ENCODE peak calls at places on chromosomes 12 and 14, in six cellular contexts. B is K562, P is A549, M is HepG2, J is GM12878, Y is endothelial cell of umbilical vein. Z is an unnamed sample.
A peak's percentile ranks its signal among the peaks of the same experiment; 100 is the strongest.

GRCh38 chr12:122326597-122326996 is 60.3 kb upstream of the VPS33A start:
- DNase-seq in J (no peak), M (no peak), P (no peak), Y (no peak), B (no peak), Z (no peak)

GRCh38 chr12:7060353-7060954 is at the start of gene C1S:
- DNase-seq in P (peak; percentile 95), J (no peak), M (peak; percentile 93), Y (peak; percentile 51), B (peak; percentile 59), Z (no peak)

GRCh38 chr12:131535779-131536178 is 175.1 kb upstream of the SFSWAP start:
- DNase-seq in M (no peak), Y (no peak), B (no peak), J (no peak), P (no peak), Z (no peak)

GRCh38 chr14:50000215-50001145 is 107.6 kb downstream of the ARF6 start:
- DNase-seq in M (peak; percentile 36), Y (peak; percentile 67), P (peak; percentile 50), B (peak; percentile 36), J (no peak), Z (peak; percentile 85)

GRCh38 chr12:129607293-129607692 is 296.5 kb downstream of the TMEM132D start:
- DNase-seq in B (no peak), P (peak; percentile 7), M (no peak), J (no peak), Y (no peak), Z (no peak)

GRCh38 chr14:103718572-103718971 is 3.0 kb downstream of the ZFYVE21 start:
- DNase-seq in B (peak; percentile 47), M (no peak), Y (no peak), J (no peak), P (no peak), Z (no peak)

GRCh38 chr14:42710071-42710470 is 1103.4 kb downstream of the LRFN5 start:
- DNase-seq in M (no peak), P (no peak), Y (no peak), J (no peak), B (no peak), Z (no peak)

GRCh38 chr14:105660816-105661531 is 134.6 kb downstream of the TMEM121 start:
- DNase-seq in Y (no peak), J (no peak), M (no peak), B (no peak), P (no peak), Z (no peak)

GRCh38 chr14:104319489-104320241 is 181.3 kb downstream of the KIF26A start:
- DNase-seq in P (no peak), Y (no peak), B (no peak), J (no peak), M (no peak), Z (no peak)

GRCh38 chr12:20950248-20950647 is 139.7 kb downstream of the SLCO1B3 start:
- DNase-seq in Y (peak; percentile 46), J (peak; percentile 4), M (peak; percentile 6), P (peak; percentile 33), B (peak; percentile 10), Z (peak; percentile 78)

GRCh38 chr12:128059621-128060370 is 207.2 kb upstream of the TMEM132C start:
- DNase-seq in B (no peak), J (no peak), M (no peak), P (no peak), Y (no peak), Z (no peak)

GRCh38 chr12:91890742-91891141 is 254.9 kb downstream of the BTG1 start:
- DNase-seq in B (no peak), P (peak; percentile 7), J (no peak), Y (peak; percentile 50), M (no peak), Z (no peak)

GRCh38 chr12:54187075-54187474 is 1.7 kb downstream of the SMUG1 start:
- DNase-seq in Y (no peak), M (no peak), P (no peak), J (no peak), B (no peak), Z (no peak)
- TF ChIP-seq MYC in Y (no peak), M (no peak), P (no peak), J (no peak), B (no peak), Z (no peak)

DNA sequence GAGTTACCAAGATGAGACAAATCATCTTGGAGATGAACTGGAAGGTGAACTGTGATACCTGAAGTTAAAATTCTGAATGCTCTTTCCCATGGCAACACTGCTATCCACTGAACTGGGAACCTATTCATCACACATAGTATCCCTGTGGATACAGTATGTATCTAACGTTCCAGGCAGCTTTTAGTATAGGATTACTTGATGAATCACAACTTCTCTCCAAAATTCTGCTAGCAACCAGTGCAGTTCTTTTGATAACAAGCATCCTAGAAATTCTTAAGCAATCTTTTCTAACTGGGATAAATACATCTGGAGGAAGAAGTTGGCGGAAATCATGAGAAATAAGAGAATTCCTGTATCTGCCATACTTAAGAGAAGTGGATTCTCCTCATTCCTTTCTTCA is 66.4 kb downstream of the PAWR start:
- DNase-seq in M (no peak), P (no peak), B (no peak), Y (no peak), J (no peak), Z (no peak)
- TF ChIP-seq MYC in M (no peak), P (no peak), B (no peak), Y (no peak), J (no peak), Z (no peak)

DNA sequence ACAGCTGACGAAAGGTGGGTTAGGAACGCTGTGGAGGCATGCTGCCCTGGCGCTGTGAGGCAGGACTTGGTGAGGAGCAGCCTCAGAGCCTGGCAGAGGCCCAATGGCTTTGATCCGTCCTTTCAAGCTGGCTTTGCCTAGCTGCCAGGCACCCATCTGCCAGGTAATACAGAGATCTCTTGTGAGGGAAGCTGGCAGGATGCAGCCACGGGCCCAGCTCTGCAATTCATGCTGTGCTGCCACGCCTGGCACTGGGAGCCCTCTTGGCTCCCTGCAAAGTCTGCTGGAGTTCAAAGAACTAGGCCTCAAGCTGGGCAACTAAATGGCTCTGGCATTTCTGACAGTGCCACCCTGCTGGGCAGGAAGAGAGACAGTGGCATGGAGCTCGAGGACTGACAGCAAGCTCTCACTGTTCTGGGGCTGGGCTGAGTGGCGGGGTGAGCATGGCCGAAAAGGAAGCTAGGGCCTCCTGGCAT is 18.7 kb downstream of the IQSEC3 start:
- DNase-seq in P (no peak), J (no peak), M (no peak), Y (no peak), B (no peak), Z (no peak)
- TF ChIP-seq MYC in P (no peak), J (no peak), M (no peak), Y (no peak), B (no peak), Z (no peak)

DNA sequence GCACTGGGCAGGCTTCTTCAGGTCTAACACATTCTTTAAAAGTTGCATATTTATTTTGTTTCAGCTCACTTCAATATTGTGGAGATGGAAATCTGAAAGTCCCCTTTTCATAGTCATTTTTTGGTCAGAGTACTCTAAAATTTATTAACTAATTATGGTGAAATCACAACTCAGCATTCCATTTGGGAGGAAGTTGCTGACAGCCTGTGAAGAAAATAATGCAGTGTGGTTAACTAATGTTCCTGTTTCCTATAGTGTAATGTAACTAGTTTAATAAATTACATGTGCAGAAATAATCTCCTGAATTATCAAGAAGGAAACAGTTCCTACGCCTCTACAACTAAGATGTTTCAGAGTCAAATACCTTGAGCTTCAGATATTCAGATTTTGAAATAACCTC is 17.1 kb downstream of the LRFN5 start:
- DNase-seq in P (no peak), J (no peak), M (no peak), Y (no peak), B (no peak), Z (no peak)
- TF ChIP-seq MYC in P (no peak), J (no peak), M (no peak), Y (no peak), B (no peak), Z (no peak)

GRCh38 chr12:26810330-26810729 is 22.7 kb downstream of the ITPR2 start:
- DNase-seq in P (no peak), B (no peak), J (no peak), M (no peak), Y (peak; percentile 75), Z (no peak)
- TF ChIP-seq MYC in P (no peak), B (no peak), J (no peak), M (no peak), Y (no peak), Z (no peak)

GRCh38 chr14:101706509-101707284 is 54.8 kb upstream of the PPP2R5C start:
- DNase-seq in P (no peak), M (no peak), Y (no peak), J (no peak), B (no peak), Z (no peak)

GRCh38 chr14:101707285-101707842 is 54.1 kb upstream of the PPP2R5C start:
- DNase-seq in P (peak; percentile 81), M (peak; percentile 81), J (peak; percentile 53), B (peak; percentile 87), Y (peak; percentile 82), Z (peak; percentile 89)

GRCh38 chr14:101704140-101704539 is 57.4 kb upstream of the PPP2R5C start:
- DNase-seq in M (no peak), P (no peak), B (no peak), Y (no peak), J (no peak), Z (no peak)

GRCh38 chr14:101707863-101708620 is 53.5 kb upstream of the PPP2R5C start:
- DNase-seq in B (no peak), Y (no peak), M (no peak), P (no peak), J (no peak), Z (no peak)

DNA sequence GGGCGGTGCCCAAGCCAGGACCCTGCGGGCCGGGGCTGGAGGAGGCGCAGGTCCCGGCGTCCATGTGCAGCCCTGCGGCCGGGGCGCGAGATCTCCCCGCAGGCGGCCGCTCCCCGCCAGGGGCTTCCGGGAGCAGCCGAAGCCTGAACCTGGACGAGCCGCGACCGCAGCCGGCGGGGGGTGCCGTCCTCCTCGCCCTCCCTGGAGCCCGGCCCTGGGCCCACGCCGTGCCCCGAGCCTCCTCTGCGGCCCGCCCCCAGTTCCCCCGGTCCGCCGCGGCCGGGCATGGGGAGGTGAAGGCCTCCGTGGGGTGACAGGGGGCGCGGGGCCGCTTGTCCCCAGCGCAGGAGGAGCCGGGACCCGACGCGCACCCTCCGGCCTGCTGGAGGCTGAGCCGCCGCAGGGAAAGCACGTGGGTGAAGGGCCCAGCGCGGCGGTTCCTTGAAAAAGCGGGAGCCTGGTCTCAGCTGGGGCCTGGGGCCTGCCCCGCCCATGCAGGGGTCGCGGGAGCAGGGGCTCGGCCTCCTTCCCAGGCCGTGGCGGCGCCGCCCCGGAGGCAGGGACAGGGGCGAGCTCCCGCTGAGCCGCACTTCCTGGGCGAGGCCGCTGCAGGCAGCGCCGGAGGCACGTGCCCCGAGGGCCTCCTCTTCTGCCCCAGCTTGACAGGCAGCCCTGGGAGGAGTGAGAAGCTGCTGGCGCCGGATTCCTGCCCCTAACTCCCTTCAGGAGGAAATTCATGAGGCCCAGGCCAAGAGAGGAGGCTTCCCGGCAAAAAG is 55.6 kb upstream of the PPP2R5C start:
- DNase-seq in M (no peak), B (no peak), Y (no peak), P (no peak), J (no peak), Z (peak; percentile 87)
- TF ChIP-seq MYC in M (no peak), B (no peak), Y (no peak), P (no peak), J (no peak), Z (peak; percentile 59)

GRCh38 chr14:57066887-57067513 is 201.7 kb downstream of the EXOC5 start:
- DNase-seq in J (no peak), P (peak; percentile 52), B (peak; percentile 67), M (peak; percentile 16), Y (peak; percentile 37), Z (peak; percentile 47)
- TF ChIP-seq MYC in J (no peak), P (no peak), B (no peak), M (no peak), Y (no peak), Z (no peak)